ENCODE peak calls at places on chromosomes 2 and 18, in ten cellular contexts. T is hepatocyte, R is upper lobe of left lung, V is lower lobe of right lung, O is psoas muscle, H is esophagus squamous epithelium, B is BJ, Y is WTC11, X is glutamatergic neuron, D is body of pancreas. M is an unnamed sample.

GRCh38 chr2:105875241-105875640 is 130.5 kb downstream of the NCK2 start:
- DNase-seq in T (no peak), R (no peak), V (no peak), O (no peak), H (no peak), B (no peak), Y (no peak), X (peak), D (no peak), M (no peak)

GRCh38 chr2:206520450-206520849 is 77.1 kb downstream of the ADAM23 start:
- DNase-seq in T (no peak), R (no peak), V (no peak), O (no peak), H (no peak), B (no peak), Y (no peak), X (no peak), D (no peak), M (no peak)

GRCh38 chr2:238653436-238654109 is 194.3 kb upstream of the TWIST2 start:
- DNase-seq in T (no peak), R (no peak), V (no peak), O (no peak), H (no peak), B (no peak), Y (no peak), X (no peak), D (no peak), M (no peak)

GRCh38 chr2:19802088-19802806 is 99.5 kb downstream of the TTC32 start:
- DNase-seq in T (no peak), R (no peak), V (no peak), O (no peak), H (no peak), B (no peak), Y (no peak), X (no peak), D (peak), M (no peak)

GRCh38 chr2:137718786-137719185 is 245.5 kb upstream of the HNMT start:
- DNase-seq in T (no peak), R (no peak), V (no peak), O (no peak), H (no peak), B (no peak), Y (no peak), X (no peak), D (no peak), M (no peak)

GRCh38 chr2:26932974-26933373 is 37.5 kb upstream of the MAPRE3 start:
- DNase-seq in T (no peak), R (no peak), V (no peak), O (no peak), H (no peak), B (no peak), Y (no peak), X (no peak), D (no peak), M (no peak)

GRCh38 chr2:237060518-237061312 is 25.0 kb upstream of the COPS8 start:
- DNase-seq in T (peak), R (no peak), V (no peak), O (no peak), H (no peak), B (peak), Y (peak), X (peak), D (peak), M (peak)

GRCh38 chr2:57943271-57943670 is 103.3 kb upstream of the VRK2 start:
- DNase-seq in T (peak), R (no peak), V (no peak), O (no peak), H (no peak), B (peak), Y (no peak), X (no peak), D (no peak), M (peak)

GRCh38 chr2:57491213-57491612 is 555.4 kb upstream of the VRK2 start:
- DNase-seq in T (no peak), R (no peak), V (no peak), O (no peak), H (no peak), B (no peak), Y (no peak), X (no peak), D (no peak), M (no peak)

GRCh38 chr18:80253236-80253635 is 5.9 kb upstream of the PARD6G start:
- DNase-seq in T (peak), R (no peak), V (no peak), O (no peak), H (no peak), B (no peak), Y (no peak), X (no peak), D (no peak), M (no peak)

GRCh38 chr2:135337066-135337465 is 194.0 kb downstream of the ZRANB3 start:
- DNase-seq in T (no peak), R (no peak), V (no peak), O (no peak), H (no peak), B (no peak), Y (no peak), X (no peak), D (no peak), M (no peak)

GRCh38 chr2:229620759-229621158 is 93.6 kb downstream of the DNER start:
- DNase-seq in T (no peak), R (no peak), V (no peak), O (no peak), H (no peak), B (no peak), Y (no peak), X (no peak), D (peak), M (no peak)

GRCh38 chr18:80148316-80149199 is 39.5 kb downstream of the ADNP2 start:
- DNase-seq in T (no peak), R (peak), V (peak), O (no peak), H (no peak), B (no peak), Y (no peak), X (no peak), D (peak), M (no peak)

GRCh38 chr2:224722250-224722649 is 6.1 kb upstream of the CCDC195 start:
- DNase-seq in T (no peak), R (no peak), V (no peak), O (no peak), H (no peak), B (no peak), Y (no peak), X (no peak), D (no peak), M (peak)

GRCh38 chr2:124566518-124566970 is 541.5 kb downstream of the CNTNAP5 start:
- DNase-seq in T (no peak), R (no peak), V (no peak), O (no peak), H (no peak), B (no peak), Y (no peak), X (no peak), D (peak), M (no peak)

GRCh38 chr2:237278593-237278992 is 135.4 kb downstream of the COL6A3 start:
- DNase-seq in T (no peak), R (no peak), V (no peak), O (peak), H (no peak), B (peak), Y (no peak), X (no peak), D (peak), M (no peak)

GRCh38 chr2:188726561-188727247 is 247.5 kb upstream of the COL3A1 start:
- DNase-seq in T (no peak), R (no peak), V (no peak), O (no peak), H (no peak), B (no peak), Y (no peak), X (no peak), D (no peak), M (no peak)

GRCh38 chr18:37987901-37988300 is 422.3 kb upstream of the CELF4 start:
- DNase-seq in T (no peak), R (no peak), V (no peak), O (no peak), H (no peak), B (no peak), Y (no peak), X (peak), D (no peak), M (no peak)

GRCh38 chr2:953975-954686 is 3.5 kb downstream of the SNTG2 start:
- DNase-seq in T (no peak), R (no peak), V (no peak), O (no peak), H (no peak), B (peak), Y (no peak), X (no peak), D (no peak), M (no peak)

GRCh38 chr18:24910217-24910616 is 441.7 kb downstream of the ZNF521 start:
- DNase-seq in T (no peak), R (no peak), V (no peak), O (no peak), H (no peak), B (peak), Y (no peak), X (no peak), D (no peak), M (no peak)

GRCh38 chr2:63902149-63902548 is 60.5 kb downstream of the UGP2 start:
- DNase-seq in T (no peak), R (no peak), V (no peak), O (no peak), H (no peak), B (no peak), Y (no peak), X (no peak), D (no peak), M (no peak)

GRCh38 chr2:9112079-9112721 is 94.4 kb upstream of the ASAP2 start:
- DNase-seq in T (peak), R (peak), V (no peak), O (no peak), H (no peak), B (peak), Y (no peak), X (no peak), D (no peak), M (peak)

GRCh38 chr2:164763431-164763830 is 78.2 kb downstream of the COBLL1 start:
- DNase-seq in T (no peak), R (no peak), V (no peak), O (no peak), H (no peak), B (no peak), Y (no peak), X (no peak), D (no peak), M (no peak)

GRCh38 chr2:8511868-8512612 is 169.8 kb upstream of the ID2 start:
- DNase-seq in T (no peak), R (no peak), V (peak), O (no peak), H (no peak), B (peak), Y (no peak), X (no peak), D (no peak), M (peak)

GRCh38 chr2:149715005-149715592 is 127.5 kb upstream of the MMADHC start:
- DNase-seq in T (peak), R (no peak), V (no peak), O (no peak), H (no peak), B (no peak), Y (peak), X (no peak), D (peak), M (no peak)

GRCh38 chr18:76658627-76659026 is 163.6 kb upstream of the ZNF516 start:
- DNase-seq in T (no peak), R (no peak), V (no peak), O (no peak), H (no peak), B (no peak), Y (peak), X (peak), D (no peak), M (no peak)

GRCh38 chr2:97701851-97702465 is 11.4 kb upstream of the ZAP70 start:
- DNase-seq in T (no peak), R (no peak), V (no peak), O (no peak), H (no peak), B (no peak), Y (no peak), X (no peak), D (no peak), M (no peak)

GRCh38 chr2:96882230-96882629 is 12.3 kb upstream of the SEMA4C start:
- DNase-seq in T (no peak), R (no peak), V (no peak), O (no peak), H (no peak), B (no peak), Y (peak), X (no peak), D (no peak), M (no peak)

GRCh38 chr2:77507657-77508056 is 14.5 kb downstream of the LRRTM4 start:
- DNase-seq in T (no peak), R (no peak), V (no peak), O (no peak), H (no peak), B (no peak), Y (no peak), X (no peak), D (no peak), M (no peak)

GRCh38 chr2:86393521-86394490 is 47.4 kb upstream of the KDM3A start:
- DNase-seq in T (peak), R (no peak), V (peak), O (no peak), H (no peak), B (no peak), Y (no peak), X (no peak), D (peak), M (no peak)

GRCh38 chr2:139916822-139917221 is 1136.6 kb upstream of the NXPH2 start:
- DNase-seq in T (no peak), R (peak), V (no peak), O (no peak), H (no peak), B (no peak), Y (no peak), X (no peak), D (no peak), M (no peak)

GRCh38 chr18:65287642-65288041 is 463.2 kb upstream of the CDH7 start:
- DNase-seq in T (no peak), R (no peak), V (no peak), O (no peak), H (no peak), B (no peak), Y (no peak), X (no peak), D (no peak), M (no peak)

GRCh38 chr2:119402645-119403560 is 28.8 kb upstream of the TMEM37 start:
- DNase-seq in T (peak), R (no peak), V (no peak), O (no peak), H (no peak), B (no peak), Y (no peak), X (no peak), D (peak), M (no peak)

GRCh38 chr2:170886391-170886790 is 42.7 kb upstream of the GORASP2 start:
- DNase-seq in T (no peak), R (no peak), V (no peak), O (no peak), H (no peak), B (peak), Y (no peak), X (no peak), D (no peak), M (peak)

GRCh38 chr2:84919885-84920580 is 14.6 kb downstream of the TMSB10 start:
- DNase-seq in T (peak), R (no peak), V (no peak), O (peak), H (no peak), B (peak), Y (no peak), X (no peak), D (no peak), M (peak)

GRCh38 chr2:22998368-22998767 is 386.6 kb upstream of the KLHL29 start:
- DNase-seq in T (no peak), R (no peak), V (no peak), O (no peak), H (no peak), B (no peak), Y (no peak), X (no peak), D (no peak), M (no peak)

GRCh38 chr2:23005469-23005868 is 379.5 kb upstream of the KLHL29 start:
- DNase-seq in T (no peak), R (no peak), V (no peak), O (no peak), H (no peak), B (no peak), Y (no peak), X (no peak), D (no peak), M (no peak)

GRCh38 chr2:23007836-23008235 is 377.1 kb upstream of the KLHL29 start:
- DNase-seq in T (no peak), R (no peak), V (no peak), O (no peak), H (no peak), B (no peak), Y (no peak), X (no peak), D (no peak), M (no peak)

GRCh38 chr2:22999951-23000350 is 385.0 kb upstream of the KLHL29 start:
- DNase-seq in T (no peak), R (no peak), V (no peak), O (no peak), H (no peak), B (no peak), Y (no peak), X (no peak), D (no peak), M (no peak)

DNA sequence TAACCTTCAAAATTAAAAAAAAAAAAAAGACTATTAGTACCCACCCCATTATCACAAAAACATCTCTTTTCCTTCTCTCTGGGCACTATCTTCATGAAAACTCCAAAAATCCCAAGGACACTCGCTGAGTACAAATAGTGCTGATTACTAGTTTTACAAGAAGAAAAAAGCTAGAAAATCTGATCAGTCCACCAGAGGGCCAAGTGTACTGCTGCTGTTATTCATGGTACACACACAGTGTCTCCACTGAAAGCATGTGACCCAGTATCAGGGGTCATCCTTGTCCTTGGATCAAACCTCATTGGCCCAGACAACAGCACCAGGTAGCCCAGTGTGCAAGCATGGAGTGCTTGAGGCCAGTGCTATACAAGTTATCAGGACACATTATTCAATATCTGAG is 382.7 kb upstream of the KLHL29 start:
- DNase-seq in T (peak), R (no peak), V (no peak), O (no peak), H (no peak), B (no peak), Y (no peak), X (no peak), D (no peak), M (no peak)
- TF ChIP-seq CTCF in T (peak), R (no peak), V (no peak), O (no peak), H (no peak), B (no peak), Y (no peak), X (peak), D (no peak), M (no peak)

GRCh38 chr18:26812462-26812861 is 53.0 kb downstream of the AQP4 start:
- DNase-seq in T (no peak), R (no peak), V (no peak), O (no peak), H (no peak), B (no peak), Y (no peak), X (no peak), D (no peak), M (no peak)

GRCh38 chr18:26818461-26818860 is 47.0 kb downstream of the AQP4 start:
- DNase-seq in T (no peak), R (no peak), V (no peak), O (no peak), H (no peak), B (no peak), Y (no peak), X (no peak), D (no peak), M (no peak)

GRCh38 chr18:26813043-26813442 is 52.5 kb downstream of the AQP4 start:
- DNase-seq in T (peak), R (no peak), V (no peak), O (no peak), H (no peak), B (no peak), Y (peak), X (peak), D (peak), M (no peak)
- TF ChIP-seq CTCF in T (peak), R (no peak), V (peak), O (peak), H (peak), B (no peak), Y (no peak), X (no peak), D (peak), M (no peak)

DNA sequence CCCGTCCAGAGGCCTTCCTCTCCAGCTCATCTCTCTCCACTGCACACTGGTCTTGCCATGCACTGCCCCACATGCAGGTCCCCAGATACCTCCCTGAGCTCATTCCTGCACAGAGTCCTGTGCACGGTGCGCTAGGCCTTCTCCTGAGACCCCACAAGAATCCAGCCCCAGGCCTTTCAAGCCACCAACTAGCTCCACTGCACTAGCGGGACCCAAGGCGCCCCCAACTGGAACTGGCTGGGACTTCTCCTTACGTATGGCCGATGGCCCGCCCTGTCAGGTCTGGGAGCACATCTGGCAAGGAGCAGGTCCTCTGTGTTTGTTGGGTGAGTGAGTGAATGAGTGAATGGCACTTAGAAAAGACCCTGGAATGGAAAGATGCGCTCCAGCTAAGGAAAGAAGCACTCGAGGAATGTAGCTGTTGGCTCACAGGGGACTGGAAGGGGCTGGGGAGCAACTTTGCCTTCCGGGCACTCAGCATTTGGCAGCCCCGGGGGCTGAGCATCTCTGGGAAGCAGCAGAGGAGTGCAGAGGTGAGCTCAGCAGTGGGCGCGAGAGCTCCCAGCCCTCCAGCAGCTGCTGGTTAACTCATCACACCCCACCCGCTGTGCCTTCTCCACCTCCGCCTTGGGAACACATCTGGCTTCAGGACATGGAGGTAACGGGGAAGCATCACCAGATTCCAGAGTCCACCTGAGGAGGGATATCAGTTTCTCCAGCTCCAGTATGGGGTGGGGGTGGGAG is 223.1 kb downstream of the GLI2 start:
- DNase-seq in T (peak), R (no peak), V (no peak), O (no peak), H (no peak), B (no peak), Y (peak), X (peak), D (no peak), M (no peak)
- TF ChIP-seq CTCF in T (peak), R (no peak), V (no peak), O (no peak), H (no peak), B (peak), Y (peak), X (peak), D (no peak), M (peak)

GRCh38 chr2:142561656-142562055 is 315.8 kb upstream of the KYNU start:
- DNase-seq in T (no peak), R (peak), V (peak), O (no peak), H (no peak), B (no peak), Y (no peak), X (no peak), D (no peak), M (no peak)
- TF ChIP-seq CTCF in T (no peak), R (no peak), V (no peak), O (no peak), H (no peak), B (no peak), Y (no peak), X (no peak), D (no peak), M (no peak)

GRCh38 chr2:74740395-74741075 is 86.5 kb downstream of the SEMA4F start:
- DNase-seq in T (peak), R (no peak), V (peak), O (peak), H (peak), B (peak), Y (no peak), X (no peak), D (no peak), M (peak)
- TF ChIP-seq CTCF in T (no peak), R (no peak), V (no peak), O (no peak), H (no peak), B (peak), Y (no peak), X (no peak), D (no peak), M (no peak)

GRCh38 chr18:45398448-45398847 is 216.8 kb upstream of the SLC14A2 start:
- DNase-seq in T (no peak), R (no peak), V (no peak), O (no peak), H (no peak), B (no peak), Y (no peak), X (no peak), D (no peak), M (no peak)
- TF ChIP-seq CTCF in T (no peak), R (no peak), V (no peak), O (no peak), H (no peak), B (no peak), Y (no peak), X (no peak), D (no peak), M (no peak)

DNA sequence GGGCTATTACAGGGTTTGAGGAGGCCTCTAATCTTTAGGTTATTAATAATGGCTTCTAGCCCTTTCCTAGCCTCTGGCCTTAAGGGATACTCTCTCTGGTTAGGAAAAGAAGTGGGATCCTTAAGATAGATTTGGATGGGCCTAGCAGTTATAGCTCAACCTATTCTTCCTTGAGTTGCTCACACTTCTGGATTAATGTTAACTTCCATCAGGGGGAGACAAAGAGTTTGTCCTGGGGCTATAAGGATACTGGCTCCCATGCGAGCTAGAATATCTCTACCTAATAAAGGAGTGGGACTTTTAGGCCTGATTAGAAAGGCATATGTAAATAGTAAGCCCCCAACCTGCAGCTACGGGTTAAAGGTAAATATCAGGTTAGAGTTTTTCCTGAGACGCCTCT is 14.3 kb upstream of the PTH2R start:
- DNase-seq in T (no peak), R (no peak), V (no peak), O (no peak), H (no peak), B (no peak), Y (no peak), X (no peak), D (no peak), M (no peak)
- TF ChIP-seq CTCF in T (no peak), R (no peak), V (no peak), O (no peak), H (no peak), B (peak), Y (no peak), X (no peak), D (no peak), M (no peak)

M was measured in AG04449.